ENCODE peak calls at places on chromosomes 2 and 18, in nine cellular contexts. M is adrenal gland, I is transverse colon, Y is A549, K is Peyer's patch, Q is body of pancreas, W is stomach, L is heart left ventricle, Z is esophagus squamous epithelium. B is an unnamed sample.
A peak's percentile ranks its signal among the peaks of the same experiment; 100 is the strongest.

GRCh38 chr2:241932895-241933174 is 63.3 kb downstream of the RTP5 start:
- DNase-seq in K (no peak), W (no peak), I (no peak), Q (no peak), L (no peak), M (no peak), Y (no peak), Z (no peak), B (no peak)

GRCh38 chr2:200208041-200208440 is 98.5 kb upstream of the SPATS2L start:
- DNase-seq in K (no peak), Y (no peak), I (no peak), Q (no peak), L (no peak), M (no peak), W (no peak), Z (no peak), B (no peak)

GRCh38 chr2:46229134-46230063 is 67.8 kb upstream of the EPAS1 start:
- DNase-seq in Z (no peak), L (no peak), Y (peak; percentile 93), Q (no peak), K (peak; percentile 55), I (no peak), M (no peak), W (no peak), B (no peak)

GRCh38 chr2:73266061-73266891 is 18.0 kb downstream of the FBXO41 start:
- DNase-seq in M (no peak), Q (no peak), W (no peak), Y (no peak), I (no peak), Z (no peak), L (no peak), K (no peak), B (no peak)

GRCh38 chr2:105307146-105307545 is 22.4 kb downstream of the TGFBRAP1 start:
- DNase-seq in I (no peak), M (no peak), K (no peak), Z (no peak), L (no peak), Y (no peak), W (no peak), Q (no peak), B (no peak)

GRCh38 chr2:37154790-37155189 is 2.0 kb downstream of the EIF2AK2 start:
- DNase-seq in M (no peak), L (no peak), Q (no peak), W (no peak), K (no peak), Y (no peak), I (no peak), Z (no peak), B (no peak)

GRCh38 chr2:95292623-95293260 is 4.4 kb upstream of the KCNIP3 start:
- DNase-seq in Q (no peak), Y (no peak), K (no peak), L (no peak), M (no peak), Z (no peak), I (no peak), W (no peak), B (no peak)

GRCh38 chr2:128366746-128367511 is 48.3 kb upstream of the HS6ST1 start:
- DNase-seq in I (no peak), W (no peak), Y (no peak), M (no peak), K (peak; percentile 32), Q (no peak), Z (no peak), L (no peak), B (no peak)

GRCh38 chr18:74551936-74552555 is 17.7 kb downstream of the CNDP1 start:
- DNase-seq in Y (peak; percentile 71), Z (peak; percentile 6), M (peak; percentile 82), Q (peak; percentile 92), W (peak; percentile 92), K (peak; percentile 96), I (peak; percentile 90), L (peak; percentile 86), B (peak; percentile 40)

GRCh38 chr2:174461221-174461620 is 25.6 kb downstream of the GPR155 start:
- DNase-seq in M (no peak), Y (no peak), I (no peak), Q (no peak), L (no peak), Z (no peak), W (no peak), K (no peak), B (no peak)

GRCh38 chr2:38274286-38275276 is 102.5 kb downstream of the ATL2 start:
- DNase-seq in I (no peak), Z (no peak), W (no peak), Y (peak; percentile 87), K (no peak), L (no peak), M (peak; percentile 24), Q (no peak), B (peak; percentile 8)

GRCh38 chr18:62226047-62226446 is 39.0 kb downstream of the RELCH start:
- DNase-seq in Z (no peak), W (no peak), Y (no peak), I (no peak), M (no peak), K (no peak), L (no peak), Q (no peak), B (no peak)

GRCh38 chr2:130967020-130967495 is 126.2 kb downstream of the FAM168B start:
- DNase-seq in Q (no peak), Z (no peak), L (no peak), M (no peak), K (no peak), Y (no peak), W (no peak), I (no peak), B (no peak)

GRCh38 chr2:229980440-229981184 is 58.3 kb downstream of the FBXO36 start:
- DNase-seq in I (peak; percentile 25), Y (no peak), Z (no peak), M (peak; percentile 45), K (no peak), L (peak; percentile 68), W (peak; percentile 72), Q (peak; percentile 21), B (peak; percentile 22)

GRCh38 chr2:10438688-10439087 is 9.4 kb downstream of the ODC1 start:
- DNase-seq in Z (no peak), M (no peak), Y (no peak), Q (no peak), W (no peak), L (no peak), K (no peak), I (no peak), B (peak; percentile 76)
- TF ChIP-seq POLR2A in Z (no peak), M (no peak), Y (no peak), Q (no peak), W (no peak), L (no peak), K (no peak), I (no peak), B (no peak)

GRCh38 chr2:41722668-41723369 is 325.0 kb upstream of the PKDCC start:
- DNase-seq in I (no peak), Z (no peak), Q (no peak), W (no peak), Y (no peak), M (no peak), K (no peak), L (peak; percentile 47), B (peak; percentile 15)
- TF ChIP-seq CTCF in I (no peak), Z (no peak), Q (no peak), W (no peak), Y (no peak), M (no peak), K (no peak), L (no peak), B (no peak)

GRCh38 chr2:64019083-64019974 is at the start of gene VPS54:
- DNase-seq in Y (peak; percentile 79), Q (peak; percentile 64), K (peak; percentile 70), M (peak; percentile 75), I (peak; percentile 63), L (peak; percentile 73), W (peak; percentile 59), Z (no peak), B (peak; percentile 17)

GRCh38 chr2:64015898-64016297 is 3.3 kb downstream of the VPS54 start:
- DNase-seq in Z (no peak), Y (no peak), I (no peak), K (no peak), Q (no peak), L (no peak), W (no peak), M (no peak), B (no peak)

GRCh38 chr2:64019975-64020281 is 700 bp upstream of the VPS54 start:
- DNase-seq in Z (no peak), L (no peak), Y (no peak), Q (no peak), W (no peak), I (no peak), M (no peak), K (no peak), B (no peak)

GRCh38 chr2:64018715-64019082 is 529 bp downstream of the VPS54 start:
- DNase-seq in M (peak; percentile 49), Y (no peak), Q (peak; percentile 51), I (peak; percentile 56), Z (no peak), L (peak; percentile 59), K (peak; percentile 69), W (no peak), B (peak; percentile 13)

GRCh38 chr2:64017811-64018714 is 1.2 kb downstream of the VPS54 start:
- DNase-seq in L (no peak), W (no peak), K (no peak), Q (no peak), Y (peak; percentile 43), I (peak; percentile 19), Z (no peak), M (peak; percentile 42), B (peak; percentile 18)
- H3K27ac ChIP-seq in L (peak overlapping the region; percentile 96), W (peak overlapping the region; percentile 98), K (peak overlapping the region; percentile 91), Q (peak overlapping the region; percentile 89), Y (peak overlapping the region; percentile 96), I (peak overlapping the region; percentile 98), Z (peak overlapping the region; percentile 99), M (peak overlapping the region; percentile 97), B (peak overlapping the region; percentile 92)

GRCh38 chr2:238286095-238286494 is 2.3 kb downstream of the PER2 start:
- DNase-seq in Z (no peak), Y (no peak), M (peak; percentile 32), K (no peak), L (no peak), I (no peak), Q (no peak), W (no peak), B (no peak)

GRCh38 chr2:238285653-238286082 is 2.7 kb downstream of the PER2 start:
- DNase-seq in M (peak; percentile 38), W (peak; percentile 91), Y (peak; percentile 96), L (peak; percentile 73), Z (peak; percentile 20), K (peak; percentile 88), I (peak; percentile 89), Q (peak; percentile 94), B (peak; percentile 67)

GRCh38 chr2:238286987-238287386 is 1.4 kb downstream of the PER2 start:
- DNase-seq in Q (peak; percentile 54), Z (no peak), W (no peak), K (peak; percentile 60), M (peak; percentile 59), L (no peak), Y (no peak), I (no peak), B (peak; percentile 64)

GRCh38 chr2:238287702-238288649 is at the start of gene PER2:
- DNase-seq in Z (peak; percentile 44), I (peak; percentile 70), K (peak; percentile 69), L (peak; percentile 56), W (peak; percentile 63), M (peak; percentile 69), Y (peak; percentile 91), Q (peak; percentile 73), B (peak; percentile 31)

DNA sequence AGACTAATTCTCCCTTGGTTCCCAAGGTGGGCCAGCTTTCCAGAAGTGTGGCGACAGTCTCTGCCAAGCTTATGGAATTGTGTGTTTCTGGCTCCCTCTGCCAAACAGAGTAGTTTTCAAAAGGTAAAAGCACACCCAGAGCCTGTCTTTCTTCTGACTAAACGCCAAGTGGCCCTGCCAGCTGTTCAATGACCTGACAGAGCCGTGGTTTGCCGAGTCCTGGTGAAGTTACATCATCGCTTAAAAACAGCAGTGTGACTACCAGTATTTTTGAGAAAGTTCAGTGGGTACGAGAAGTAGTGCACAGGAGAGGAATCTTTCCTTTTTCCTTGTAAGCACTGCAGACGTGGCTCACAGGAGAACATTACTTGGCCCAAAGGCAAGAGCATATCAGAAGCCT is 1.9 kb downstream of the PER2 start:
- DNase-seq in L (peak; percentile 74), Q (peak; percentile 89), Z (no peak), K (peak; percentile 69), Y (peak; percentile 63), I (peak; percentile 67), M (peak; percentile 83), W (peak; percentile 85), B (peak; percentile 88)
- TF ChIP-seq POLR2A in L (no peak), Q (peak; percentile 35), Z (no peak), K (no peak), Y (no peak), I (peak; percentile 28), M (peak; percentile 50), W (no peak), B (peak; percentile 37)